ENCODE peak calls at places on chromosomes 3 and 15, in four cellular contexts. One of them, this sample, is unnamed.

GRCh38 chr3:66483006-66483928 is 17.6 kb downstream of the LRIG1 start:
- DNase-seq in A549: no peak
- DNase-seq in IMR-90: peak; percentile 73
- DNase-seq in HEK293T: no peak
- DNase-seq in this sample: no peak

GRCh38 chr3:158711886-158712285 is 20.4 kb downstream of the RARRES1 start:
- DNase-seq in IMR-90: peak; percentile 91
- DNase-seq in HEK293T: no peak
- DNase-seq in A549: peak; percentile 55
- DNase-seq in this sample: no peak

GRCh38 chr15:95557226-95558046 is 773.1 kb upstream of the NR2F2 start:
- DNase-seq in IMR-90: peak; percentile 95
- DNase-seq in A549: peak; percentile 55
- DNase-seq in HEK293T: peak; percentile 55
- DNase-seq in this sample: peak; percentile 1

GRCh38 chr3:157794771-157795170 is 291.6 kb upstream of the VEPH1 start:
- DNase-seq in IMR-90: peak; percentile 53
- DNase-seq in A549: no peak
- DNase-seq in HEK293T: no peak
- DNase-seq in this sample: no peak

GRCh38 chr15:78873796-78874761 is 1.4 kb downstream of the MORF4L1 start:
- DNase-seq in IMR-90: peak; percentile 22
- DNase-seq in HEK293T: no peak
- DNase-seq in A549: no peak
- DNase-seq in this sample: no peak

GRCh38 chr3:88149146-88149515 is 628 bp upstream of the C3orf38 start:
- DNase-seq in A549: peak; percentile 25
- DNase-seq in IMR-90: peak; percentile 16
- DNase-seq in HEK293T: peak; percentile 36
- DNase-seq in this sample: no peak

GRCh38 chr3:151772825-151773480 is 39.2 kb downstream of the AADACL2 start:
- DNase-seq in A549: no peak
- DNase-seq in HEK293T: no peak
- DNase-seq in IMR-90: no peak
- DNase-seq in this sample: no peak

GRCh38 chr3:177437513-177438337 is 240.4 kb upstream of the TBL1XR1 start:
- DNase-seq in IMR-90: no peak
- DNase-seq in A549: no peak
- DNase-seq in HEK293T: no peak
- DNase-seq in this sample: no peak

GRCh38 chr3:177554900-177555759 is 357.8 kb upstream of the TBL1XR1 start:
- DNase-seq in HEK293T: no peak
- DNase-seq in IMR-90: peak; percentile 64
- DNase-seq in A549: no peak
- DNase-seq in this sample: no peak

GRCh38 chr3:156290917-156291268 is 170.5 kb downstream of the KCNAB1 start:
- DNase-seq in A549: no peak
- DNase-seq in HEK293T: no peak
- DNase-seq in IMR-90: no peak
- DNase-seq in this sample: no peak

GRCh38 chr15:80440024-80440423 is 35.8 kb downstream of the ARNT2 start:
- DNase-seq in HEK293T: no peak
- DNase-seq in IMR-90: no peak
- DNase-seq in A549: no peak
- DNase-seq in this sample: no peak

GRCh38 chr15:40118473-40118872 is 9.8 kb upstream of the BMF start:
- DNase-seq in HEK293T: no peak
- DNase-seq in A549: no peak
- DNase-seq in IMR-90: no peak
- DNase-seq in this sample: no peak

GRCh38 chr15:91566116-91566515 is 287.4 kb upstream of the SLCO3A1 start:
- DNase-seq in A549: no peak
- DNase-seq in IMR-90: no peak
- DNase-seq in HEK293T: no peak
- DNase-seq in this sample: no peak

GRCh38 chr3:30154853-30155252 is 451.5 kb upstream of the TGFBR2 start:
- DNase-seq in IMR-90: no peak
- DNase-seq in A549: no peak
- DNase-seq in HEK293T: no peak
- DNase-seq in this sample: no peak

GRCh38 chr15:62327386-62327785 is 162.3 kb upstream of the C2CD4B start:
- DNase-seq in HEK293T: no peak
- DNase-seq in A549: no peak
- DNase-seq in IMR-90: no peak
- DNase-seq in this sample: no peak

GRCh38 chr3:13399603-13400002 is 20.5 kb downstream of the NUP210 start:
- DNase-seq in A549: no peak
- DNase-seq in IMR-90: no peak
- DNase-seq in HEK293T: no peak
- DNase-seq in this sample: no peak

GRCh38 chr15:65738649-65739048 is 53.4 kb downstream of the DENND4A start:
- DNase-seq in HEK293T: no peak
- DNase-seq in A549: no peak
- DNase-seq in IMR-90: no peak
- DNase-seq in this sample: no peak

GRCh38 chr3:157219215-157219614 is 59.3 kb upstream of the CCNL1 start:
- DNase-seq in IMR-90: no peak
- DNase-seq in A549: no peak
- DNase-seq in HEK293T: no peak
- DNase-seq in this sample: no peak

GRCh38 chr3:137438561-137438960 is 325.6 kb upstream of the SOX14 start:
- DNase-seq in IMR-90: no peak
- DNase-seq in HEK293T: no peak
- DNase-seq in A549: no peak
- DNase-seq in this sample: no peak

GRCh38 chr3:72368331-72368975 is 479.8 kb downstream of the SHQ1 start:
- DNase-seq in A549: no peak
- DNase-seq in IMR-90: peak; percentile 19
- DNase-seq in HEK293T: no peak
- DNase-seq in this sample: no peak

GRCh38 chr3:22536582-22536981 is 666.5 kb upstream of the UBE2E2 start:
- DNase-seq in IMR-90: no peak
- DNase-seq in A549: no peak
- DNase-seq in HEK293T: no peak
- DNase-seq in this sample: no peak

GRCh38 chr3:140950154-140950553 is 8.5 kb downstream of the SLC25A36 start:
- DNase-seq in IMR-90: no peak
- DNase-seq in HEK293T: no peak
- DNase-seq in A549: no peak
- DNase-seq in this sample: no peak

GRCh38 chr3:112810561-112810960 is 36.1 kb downstream of the CD200R1L start:
- DNase-seq in HEK293T: no peak
- DNase-seq in IMR-90: no peak
- DNase-seq in A549: no peak
- DNase-seq in this sample: no peak

GRCh38 chr3:108180214-108180613 is 42.0 kb downstream of the IFT57 start:
- DNase-seq in IMR-90: peak; percentile 79
- DNase-seq in A549: no peak
- DNase-seq in HEK293T: no peak
- DNase-seq in this sample: no peak

GRCh38 chr15:45603881-45604280 is 16.7 kb downstream of the BLOC1S6 start:
- DNase-seq in IMR-90: no peak
- DNase-seq in HEK293T: no peak
- DNase-seq in A549: no peak
- DNase-seq in this sample: no peak

GRCh38 chr3:39414421-39414907 is 7.9 kb downstream of the RPSA start:
- DNase-seq in HEK293T: no peak
- DNase-seq in A549: no peak
- DNase-seq in IMR-90: no peak
- DNase-seq in this sample: no peak

GRCh38 chr15:81239190-81239589 is 42.5 kb downstream of the IL16 start:
- DNase-seq in IMR-90: peak; percentile 41
- DNase-seq in HEK293T: no peak
- DNase-seq in A549: no peak
- DNase-seq in this sample: no peak

GRCh38 chr15:89363133-89363532 is 28.5 kb upstream of the POLG start:
- DNase-seq in A549: no peak
- DNase-seq in IMR-90: no peak
- DNase-seq in HEK293T: no peak
- DNase-seq in this sample: no peak

GRCh38 chr3:9347086-9347485 is 15.8 kb upstream of the THUMPD3 start:
- DNase-seq in HEK293T: no peak
- DNase-seq in IMR-90: peak; percentile 69
- DNase-seq in A549: no peak
- DNase-seq in this sample: no peak

GRCh38 chr15:40454904-40455391 is 14.2 kb downstream of the BAHD1 start:
- DNase-seq in HEK293T: no peak
- DNase-seq in IMR-90: peak; percentile 54
- DNase-seq in A549: no peak
- DNase-seq in this sample: no peak

GRCh38 chr3:62818347-62818746 is 56.9 kb downstream of the CADPS start:
- DNase-seq in HEK293T: no peak
- DNase-seq in A549: no peak
- DNase-seq in IMR-90: no peak
- DNase-seq in this sample: no peak

GRCh38 chr3:39637807-39638206 is 170.3 kb downstream of the MOBP start:
- DNase-seq in HEK293T: no peak
- DNase-seq in IMR-90: peak; percentile 48
- DNase-seq in A549: peak; percentile 51
- DNase-seq in this sample: peak; percentile 5

GRCh38 chr3:3707858-3708768 is 91.1 kb upstream of the LRRN1 start:
- DNase-seq in IMR-90: no peak
- DNase-seq in HEK293T: no peak
- DNase-seq in A549: no peak
- DNase-seq in this sample: no peak

GRCh38 chr15:37102315-37103021 is 2.1 kb upstream of the MEIS2 start:
- DNase-seq in HEK293T: no peak
- DNase-seq in A549: peak; percentile 21
- DNase-seq in IMR-90: peak; percentile 33
- DNase-seq in this sample: no peak

GRCh38 chr15:59313703-59314332 is 58.9 kb downstream of the MYO1E start:
- DNase-seq in A549: peak; percentile 67
- DNase-seq in IMR-90: peak; percentile 47
- DNase-seq in HEK293T: peak; percentile 11
- DNase-seq in this sample: peak; percentile 9

DNA sequence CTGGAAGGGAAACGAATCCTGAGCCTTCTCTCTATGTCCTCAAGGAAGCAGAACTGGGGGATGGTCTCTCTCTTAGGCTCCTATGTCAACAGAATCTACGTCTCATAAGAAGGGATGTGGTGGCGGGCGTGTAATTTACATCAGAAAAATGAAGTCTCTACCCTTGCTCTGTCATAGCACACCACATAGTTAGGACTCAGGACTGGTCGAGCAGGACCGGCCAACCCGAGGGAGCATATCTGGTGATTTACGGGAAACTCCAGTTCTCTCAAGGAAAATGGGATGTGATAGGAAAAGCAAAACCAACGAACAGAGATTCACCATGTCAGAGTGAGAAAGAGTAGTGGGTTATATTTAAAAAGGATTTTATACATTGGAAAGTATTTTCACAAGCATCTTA is 54.8 kb downstream of the IGF2BP2 start:
- DNase-seq in IMR-90: no peak
- DNase-seq in HEK293T: no peak
- DNase-seq in A549: no peak
- DNase-seq in this sample: no peak
- TF ChIP-seq BHLHE40 in IMR-90: no peak
- TF ChIP-seq BHLHE40 in HEK293T: no peak
- TF ChIP-seq BHLHE40 in A549: no peak
- TF ChIP-seq BHLHE40 in this sample: no peak

DNA sequence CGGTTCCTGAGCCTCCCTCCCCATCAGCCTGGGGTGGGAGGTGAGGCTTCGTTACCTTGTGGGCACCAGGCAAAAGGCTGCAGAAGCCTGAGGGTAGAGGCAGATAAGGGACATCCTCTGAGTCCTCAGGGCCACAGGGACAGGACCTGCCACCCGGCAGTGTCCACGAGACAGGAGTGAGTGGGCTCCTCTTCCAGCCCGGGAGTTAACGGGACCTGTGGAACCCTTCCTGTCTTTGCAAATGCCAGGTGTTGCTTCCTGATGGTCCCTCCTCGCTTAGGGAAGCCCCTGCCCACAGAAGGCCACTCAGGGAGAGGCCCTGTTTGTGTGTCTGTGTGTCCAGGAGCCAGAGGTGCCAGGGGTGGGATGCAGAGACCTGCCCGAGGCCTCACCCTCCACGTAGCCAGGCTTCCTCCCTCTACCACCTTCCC is 111.1 kb upstream of the ALDH1A3 start:
- DNase-seq in HEK293T: no peak
- DNase-seq in A549: no peak
- DNase-seq in IMR-90: no peak
- DNase-seq in this sample: no peak
- TF ChIP-seq BHLHE40 in HEK293T: no peak
- TF ChIP-seq BHLHE40 in A549: no peak
- TF ChIP-seq BHLHE40 in IMR-90: no peak
- TF ChIP-seq BHLHE40 in this sample: no peak

GRCh38 chr3:197021729-197022404 is 7.8 kb downstream of the MELTF start:
- DNase-seq in HEK293T: no peak
- DNase-seq in A549: no peak
- DNase-seq in IMR-90: no peak
- DNase-seq in this sample: no peak

GRCh38 chr3:197023241-197023997 is 6.2 kb downstream of the MELTF start:
- DNase-seq in HEK293T: no peak
- DNase-seq in A549: no peak
- DNase-seq in IMR-90: no peak
- DNase-seq in this sample: no peak

GRCh38 chr3:197022405-197023231 is 7.0 kb downstream of the MELTF start:
- DNase-seq in A549: no peak
- DNase-seq in HEK293T: no peak
- DNase-seq in IMR-90: no peak
- DNase-seq in this sample: no peak

GRCh38 chr3:197019535-197019934 is 10.1 kb downstream of the MELTF start:
- DNase-seq in HEK293T: no peak
- DNase-seq in IMR-90: no peak
- DNase-seq in A549: no peak
- DNase-seq in this sample: no peak

GRCh38 chr3:197021231-197021630 is 8.4 kb downstream of the MELTF start:
- DNase-seq in HEK293T: no peak
- DNase-seq in IMR-90: no peak
- DNase-seq in A549: no peak
- DNase-seq in this sample: no peak
- TF ChIP-seq BHLHE40 in HEK293T: no peak
- TF ChIP-seq BHLHE40 in IMR-90: no peak
- TF ChIP-seq BHLHE40 in A549: no peak
- TF ChIP-seq BHLHE40 in this sample: no peak

DNA sequence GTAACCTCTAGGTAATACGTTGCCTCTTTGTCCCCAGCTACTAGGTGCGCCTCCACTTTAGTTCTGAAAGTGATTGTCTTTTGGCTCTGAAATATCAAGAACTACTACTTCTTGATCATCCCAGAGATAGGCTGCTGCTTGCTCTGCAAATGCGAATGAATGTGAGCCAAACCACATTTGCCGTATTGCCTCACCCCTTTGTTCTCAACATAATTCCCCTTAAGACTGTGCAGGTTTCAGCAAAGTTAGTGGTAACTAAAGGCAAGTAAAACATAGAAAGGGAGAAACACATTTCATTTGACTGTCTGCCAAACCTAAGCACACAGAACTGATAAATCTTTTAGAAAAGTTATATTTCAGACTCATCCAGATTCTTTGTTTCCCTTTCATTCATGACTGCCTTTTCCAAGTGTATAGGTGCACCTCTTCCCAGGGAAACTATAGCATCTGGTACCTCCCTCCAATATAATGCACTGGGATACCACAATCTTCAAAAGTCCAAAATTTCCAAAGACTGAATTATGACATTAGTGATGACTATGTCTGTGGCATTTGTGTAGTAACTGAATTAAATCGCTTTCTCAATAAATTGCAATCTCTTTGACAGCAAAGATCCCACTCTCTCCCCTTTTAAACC is 720.6 kb upstream of the CBLB start:
- DNase-seq in HEK293T: no peak
- DNase-seq in A549: no peak
- DNase-seq in IMR-90: peak; percentile 27
- DNase-seq in this sample: no peak
- TF ChIP-seq BHLHE40 in HEK293T: no peak
- TF ChIP-seq BHLHE40 in A549: no peak
- TF ChIP-seq BHLHE40 in IMR-90: no peak
- TF ChIP-seq BHLHE40 in this sample: no peak